ENCODE peak calls at places on chromosomes 2 and 18, in six cellular contexts. S is fibroblast of villous mesenchyme, B is heart right ventricle, E is endothelial cell, O is NB4, J is retinal pigment epithelial cell. W is an unnamed sample.

GRCh38 chr18:21134895-21135294 is 23.3 kb upstream of the ROCK1 start:
- DNase-seq in B (no peak), J (no peak), S (peak), O (peak), E (no peak), W (peak)

GRCh38 chr2:35585972-35586371 is 769.6 kb upstream of the CRIM1 start:
- DNase-seq in J (no peak), E (no peak), S (no peak), O (peak), B (no peak), W (no peak)

GRCh38 chr2:239209806-239210205 is 191.0 kb downstream of the HDAC4 start:
- DNase-seq in O (no peak), S (no peak), E (no peak), J (no peak), B (no peak), W (no peak)

GRCh38 chr18:79537758-79538157 is 141.8 kb upstream of the CTDP1 start:
- DNase-seq in S (no peak), E (no peak), J (no peak), B (no peak), O (no peak), W (no peak)

GRCh38 chr2:3729786-3730185 is 26.4 kb downstream of the DCDC2C start:
- DNase-seq in S (no peak), B (no peak), E (no peak), O (no peak), J (no peak), W (no peak)

GRCh38 chr2:88038263-88039105 is 17.1 kb downstream of the KRCC1 start:
- DNase-seq in O (peak), B (no peak), J (peak), S (peak), E (no peak), W (peak)

GRCh38 chr2:65329551-65329950 is 101.9 kb downstream of the ACTR2 start:
- DNase-seq in E (no peak), B (no peak), S (no peak), O (no peak), J (no peak), W (no peak)

GRCh38 chr2:140892429-140892828 is 1238.4 kb downstream of the LRP1B start:
- DNase-seq in B (no peak), S (no peak), J (no peak), E (no peak), O (no peak), W (peak)

GRCh38 chr2:157903051-157903625 is 27.0 kb upstream of the ACVR1 start:
- DNase-seq in B (no peak), O (no peak), E (no peak), J (no peak), S (no peak), W (no peak)

GRCh38 chr18:22346968-22347611 is 70.6 kb downstream of the CTAGE1 start:
- DNase-seq in O (peak), S (peak), J (no peak), E (peak), B (peak), W (peak)

GRCh38 chr2:12173943-12174340 is 427.5 kb downstream of the LPIN1 start:
- DNase-seq in J (no peak), S (no peak), E (no peak), B (no peak), O (no peak), W (no peak)

GRCh38 chr18:46488472-46489213 is 168.4 kb downstream of the LOXHD1 start:
- DNase-seq in B (peak), O (no peak), E (no peak), J (no peak), S (no peak), W (no peak)

GRCh38 chr18:28584726-28585125 is 407.8 kb upstream of the CDH2 start:
- DNase-seq in B (no peak), J (peak), S (peak), O (no peak), E (no peak), W (peak)

GRCh38 chr2:44802409-44803099 is 138.9 kb upstream of the SIX3 start:
- DNase-seq in E (peak), B (no peak), S (no peak), J (no peak), O (no peak), W (no peak)

GRCh38 chr2:186690796-186691195 is 3.1 kb upstream of the FAM171B start:
- DNase-seq in O (no peak), J (no peak), S (no peak), B (no peak), E (no peak), W (peak)

GRCh38 chr2:119264781-119265692 is 41.4 kb downstream of the STEAP3 start:
- DNase-seq in J (no peak), O (peak), E (peak), S (peak), B (peak), W (peak)

GRCh38 chr2:156116113-156116512 is 216.4 kb downstream of the NR4A2 start:
- DNase-seq in J (no peak), B (no peak), E (no peak), S (no peak), O (no peak), W (no peak)

GRCh38 chr2:58448065-58448507 is 207.0 kb upstream of the FANCL start:
- DNase-seq in J (no peak), B (peak), S (peak), E (peak), O (peak), W (peak)

GRCh38 chr2:118687698-118688097 is 159.8 kb downstream of the EN1 start:
- DNase-seq in B (peak), O (peak), S (no peak), E (no peak), J (peak), W (peak)

GRCh38 chr2:150174396-150174795 is 313.1 kb downstream of the RND3 start:
- DNase-seq in O (no peak), J (no peak), S (no peak), E (no peak), B (no peak), W (no peak)

GRCh38 chr2:71578665-71579371 is 125.5 kb downstream of the DYSF start:
- DNase-seq in O (no peak), E (no peak), J (no peak), B (peak), S (peak), W (peak)

GRCh38 chr2:113169002-113169530 is 4.7 kb upstream of the PSD4 start:
- DNase-seq in E (no peak), J (no peak), S (no peak), O (peak), B (no peak), W (no peak)

GRCh38 chr2:73611867-73612266 is 30.4 kb downstream of the NAT8 start:
- DNase-seq in J (no peak), B (no peak), E (no peak), O (no peak), S (no peak), W (no peak)

GRCh38 chr2:184860744-184861143 is 262.4 kb downstream of the ZNF804A start:
- DNase-seq in S (no peak), E (no peak), B (no peak), O (no peak), J (no peak), W (no peak)

GRCh38 chr2:104944495-104944894 is 90.6 kb downstream of the POU3F3 start:
- DNase-seq in E (peak), B (no peak), J (no peak), S (no peak), O (peak), W (peak)

GRCh38 chr2:226701052-226701451 is 98.6 kb downstream of the IRS1 start:
- DNase-seq in B (no peak), S (peak), E (no peak), O (peak), J (no peak), W (peak)

GRCh38 chr2:235230809-235231601 is 262.8 kb upstream of the AGAP1 start:
- DNase-seq in J (peak), O (no peak), S (peak), B (no peak), E (no peak), W (peak)

GRCh38 chr2:20231632-20232031 is 6.7 kb upstream of the SDC1 start:
- DNase-seq in B (no peak), E (no peak), J (no peak), S (no peak), O (peak), W (no peak)

DNA sequence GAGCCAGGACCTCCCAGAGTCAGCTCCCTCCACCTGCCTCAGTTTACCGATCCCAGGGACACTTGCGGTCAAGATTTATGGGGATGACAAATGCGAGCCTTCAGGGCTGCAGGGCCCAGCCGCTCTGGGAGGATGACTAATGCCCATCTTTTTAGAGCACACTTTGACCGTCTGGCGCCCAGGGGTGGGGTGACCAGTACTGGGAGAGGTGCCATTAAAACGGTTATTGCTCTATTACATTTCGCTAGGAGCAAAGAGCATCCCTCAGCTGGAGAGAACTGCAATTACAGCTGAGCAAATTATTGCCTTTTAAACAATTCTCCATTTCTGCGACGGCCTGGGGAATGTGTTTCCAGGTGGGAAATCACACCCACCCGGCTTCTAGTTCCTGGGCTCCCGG is 42.6 kb upstream of the HPCAL1 start:
- DNase-seq in E (no peak), S (no peak), B (no peak), O (no peak), J (no peak), W (no peak)
- TF ChIP-seq CTCF in E (no peak), S (no peak), B (no peak), O (no peak), J (no peak), W (no peak)

GRCh38 chr2:11018651-11019185 is 107.0 kb downstream of the KCNF1 start:
- DNase-seq in B (no peak), J (no peak), E (no peak), S (no peak), O (no peak), W (no peak)
- TF ChIP-seq CTCF in B (no peak), J (no peak), E (no peak), S (no peak), O (no peak), W (no peak)

GRCh38 chr2:132559326-132559725 is 110.7 kb downstream of the LYPD1 start:
- DNase-seq in O (no peak), B (no peak), E (no peak), S (no peak), J (no peak), W (no peak)
- TF ChIP-seq CTCF in O (no peak), B (no peak), E (no peak), S (no peak), J (no peak), W (no peak)

DNA sequence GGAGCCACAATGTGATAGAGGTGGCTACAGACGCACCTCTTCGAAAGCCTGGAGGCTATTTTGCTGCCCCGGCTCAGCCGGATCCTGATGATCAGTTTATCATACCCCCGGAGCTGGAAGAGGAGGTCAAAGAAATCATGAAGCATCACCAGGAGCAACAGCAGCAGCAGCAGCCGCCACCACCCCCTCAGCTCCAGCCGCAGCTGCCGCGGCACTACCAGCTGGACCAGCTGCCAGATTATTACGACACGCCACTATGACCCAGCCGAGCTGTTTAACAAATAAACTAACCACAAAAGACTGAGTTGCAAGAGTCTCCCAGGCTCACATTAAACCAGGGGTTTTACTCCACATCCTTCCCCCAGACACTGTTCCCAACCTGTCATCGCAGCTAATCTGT is 263.8 kb downstream of the PHLPP1 start:
- DNase-seq in B (no peak), O (peak), S (peak), E (no peak), J (no peak), W (peak)
- TF ChIP-seq CTCF in B (no peak), O (no peak), S (no peak), E (no peak), J (no peak), W (no peak)

GRCh38 chr2:206867006-206867405 is 72.3 kb upstream of the CPO start:
- DNase-seq in S (no peak), O (no peak), J (no peak), B (no peak), E (no peak), W (no peak)
- TF ChIP-seq CTCF in S (no peak), O (no peak), J (no peak), B (no peak), E (no peak), W (no peak)

DNA sequence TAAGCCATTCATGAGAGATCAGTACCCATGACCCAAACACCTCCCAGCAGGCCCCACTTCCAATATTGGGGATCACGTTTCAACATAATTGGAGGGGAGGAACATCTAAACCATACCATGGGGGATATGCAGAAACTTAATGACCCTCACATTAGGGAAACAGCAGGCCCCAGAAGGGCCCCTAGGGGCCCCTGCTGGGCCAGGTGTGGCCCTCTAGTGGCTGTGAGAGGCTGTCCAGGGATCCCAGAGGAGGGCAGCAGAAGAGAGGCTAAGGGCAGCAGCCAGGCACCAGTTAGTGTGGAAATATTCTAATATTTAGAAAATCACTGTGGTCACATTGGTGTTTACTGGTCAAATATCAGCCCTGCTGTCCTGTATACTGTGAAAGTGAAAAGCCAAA is 49.3 kb upstream of the ANKRD44 start:
- DNase-seq in B (no peak), E (no peak), S (no peak), J (no peak), O (no peak), W (no peak)
- TF ChIP-seq CTCF in B (no peak), E (no peak), S (no peak), J (no peak), O (peak), W (no peak)

GRCh38 chr18:2223859-2224258 is 347.4 kb downstream of the METTL4 start:
- DNase-seq in O (peak), E (peak), J (no peak), S (peak), B (peak), W (peak)
- TF ChIP-seq CTCF in O (peak), E (peak), J (peak), S (peak), B (peak), W (peak)

W was measured in fibroblast of pulmonary artery.